ENCODE peak calls at places on chromosomes 5 and 9, in six cellular contexts. A, W, I, K, B and C are unnamed samples. For H3K4me1, the result is how much of the 10 kb centered on the place peaks cover.

GRCh38 chr5:53063791-53064190 is 45.8 kb downstream of the MOCS2 start:
- DNase-seq in A (no peak), W (no peak), I (no peak), K (no peak), B (peak), C (no peak)

GRCh38 chr5:179254638-179255271 is 90.5 kb downstream of the ADAMTS2 start:
- DNase-seq in A (no peak), W (no peak), I (no peak), K (no peak), B (no peak), C (no peak)

GRCh38 chr5:22572941-22573340 is 280.2 kb downstream of the CDH12 start:
- DNase-seq in A (no peak), W (no peak), I (no peak), K (no peak), B (no peak), C (no peak)

GRCh38 chr9:16627967-16628366 is 242.5 kb downstream of the BNC2 start:
- DNase-seq in A (no peak), W (peak), I (peak), K (peak), B (peak), C (no peak)

GRCh38 chr9:133199648-133200321 is 9.3 kb downstream of the OBP2B start:
- DNase-seq in A (no peak), W (no peak), I (no peak), K (peak), B (no peak), C (peak)

GRCh38 chr9:21779397-21779796 is 23.0 kb upstream of the MTAP start:
- DNase-seq in A (no peak), W (no peak), I (no peak), K (no peak), B (no peak), C (no peak)

GRCh38 chr5:173917788-173918786 is 29.9 kb downstream of the CPEB4 start:
- DNase-seq in A (peak), W (peak), I (no peak), K (peak), B (peak), C (no peak)

GRCh38 chr9:97516111-97516510 is 14.6 kb downstream of the TMOD1 start:
- DNase-seq in A (no peak), W (no peak), I (no peak), K (no peak), B (no peak), C (peak)

GRCh38 chr5:435156-435790 is 7.7 kb upstream of the EXOC3 start:
- DNase-seq in A (no peak), W (no peak), I (no peak), K (no peak), B (no peak), C (peak)

GRCh38 chr5:118891252-118891651 is 97.1 kb downstream of the DTWD2 start:
- DNase-seq in A (no peak), W (no peak), I (no peak), K (no peak), B (no peak), C (no peak)

GRCh38 chr5:157612581-157612980 is 37.0 kb upstream of the ADAM19 start:
- DNase-seq in A (no peak), W (no peak), I (no peak), K (no peak), B (no peak), C (no peak)

GRCh38 chr9:123933401-123933800 is 3.5 kb upstream of the DENND1A start:
- DNase-seq in A (peak), W (peak), I (no peak), K (no peak), B (peak), C (no peak)

GRCh38 chr9:131823701-131824146 is 83.8 kb upstream of the RAPGEF1 start:
- DNase-seq in A (no peak), W (no peak), I (no peak), K (no peak), B (no peak), C (no peak)

GRCh38 chr5:116652196-116652729 is 77.6 kb upstream of the SEMA6A start:
- DNase-seq in A (no peak), W (peak), I (peak), K (no peak), B (no peak), C (no peak)

GRCh38 chr5:16540421-16540820 is 74.8 kb upstream of the ZNF622 start:
- DNase-seq in A (no peak), W (peak), I (no peak), K (no peak), B (no peak), C (peak)

GRCh38 chr9:116308070-116308469 is 154.5 kb downstream of the PAPPA start:
- DNase-seq in A (no peak), W (no peak), I (no peak), K (no peak), B (no peak), C (no peak)

GRCh38 chr5:179243333-179243732 is 101.9 kb downstream of the ADAMTS2 start:
- DNase-seq in A (no peak), W (peak), I (no peak), K (peak), B (no peak), C (peak)

GRCh38 chr5:126808619-126809018 is 31.7 kb downstream of the LMNB1 start:
- DNase-seq in A (peak), W (peak), I (no peak), K (no peak), B (peak), C (no peak)

GRCh38 chr9:126108240-126108639 is 218.4 kb upstream of the MVB12B start:
- DNase-seq in A (no peak), W (no peak), I (no peak), K (no peak), B (no peak), C (no peak)

GRCh38 chr5:159504857-159505304 is 174.6 kb upstream of the IL12B start:
- DNase-seq in A (no peak), W (peak), I (peak), K (peak), B (no peak), C (peak)

GRCh38 chr9:79817469-79818004 is 245.8 kb downstream of the TLE4 start:
- DNase-seq in A (no peak), W (no peak), I (no peak), K (peak), B (no peak), C (no peak)

GRCh38 chr9:5897851-5898250 is 7.2 kb downstream of the MLANA start:
- DNase-seq in A (no peak), W (no peak), I (no peak), K (no peak), B (no peak), C (no peak)

GRCh38 chr5:140481758-140482157 is 65.7 kb upstream of the EIF4EBP3 start:
- DNase-seq in A (no peak), W (peak), I (no peak), K (no peak), B (no peak), C (no peak)

GRCh38 chr5:154849791-154850201 is 607 bp downstream of the FAXDC2 start:
- DNase-seq in A (no peak), W (peak), I (no peak), K (no peak), B (no peak), C (no peak)

GRCh38 chr9:70581214-70581966 is 166.9 kb upstream of the KLF9 start:
- DNase-seq in A (no peak), W (no peak), I (no peak), K (no peak), B (no peak), C (peak)

GRCh38 chr9:74777136-74777879 is 110.4 kb downstream of the TRPM6 start:
- DNase-seq in A (peak), W (peak), I (peak), K (peak), B (peak), C (no peak)

GRCh38 chr5:1662559-1663043 is 137.0 kb downstream of the MRPL36 start:
- DNase-seq in A (no peak), W (no peak), I (peak), K (no peak), B (no peak), C (no peak)

GRCh38 chr5:756171-756570 is 28.4 kb downstream of the ZDHHC11B start:
- DNase-seq in A (no peak), W (no peak), I (peak), K (no peak), B (no peak), C (peak)

DNA sequence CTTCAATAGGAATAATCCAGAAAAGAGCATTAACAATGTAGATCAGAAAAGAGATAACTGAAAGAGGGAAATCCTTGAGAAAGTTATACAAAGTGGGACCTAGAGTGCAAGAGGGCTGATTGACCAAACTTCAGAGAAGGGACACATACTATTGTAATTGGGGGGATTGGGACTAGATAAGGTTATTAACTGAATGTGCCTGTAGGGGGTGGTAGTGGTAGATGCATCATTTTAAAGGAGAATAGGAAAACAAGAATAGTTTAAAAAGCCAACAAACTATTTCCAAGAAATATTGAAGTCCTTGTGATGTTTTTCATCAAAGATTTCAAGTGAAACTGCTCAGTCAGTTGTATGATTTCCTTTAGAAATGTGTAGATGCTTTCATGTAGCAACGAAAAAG is 468.5 kb downstream of the TAF11L14 start:
- DNase-seq in A (no peak), W (no peak), I (no peak), K (no peak), B (no peak), C (no peak)
- TF ChIP-seq CTCF in A (no peak), W (no peak), I (no peak), K (no peak), B (no peak), C (no peak)

GRCh38 chr5:111787006-111787405 is 30.0 kb upstream of the NREP start:
- DNase-seq in A (no peak), W (no peak), I (no peak), K (no peak), B (no peak), C (no peak)
- H3K4me3 ChIP-seq in A (no peak), W (no peak), I (no peak), K (no peak), B (no peak), C (no peak)

GRCh38 chr9:8297047-8297446 is 497.5 kb upstream of the DMAC1 start:
- DNase-seq in A (no peak), W (no peak), I (no peak), K (no peak), B (no peak), C (no peak)
- H3K4me1 ChIP-seq in A (under half), W (under half), I (under half), K (under half), B (under half), C (under half)

DNA sequence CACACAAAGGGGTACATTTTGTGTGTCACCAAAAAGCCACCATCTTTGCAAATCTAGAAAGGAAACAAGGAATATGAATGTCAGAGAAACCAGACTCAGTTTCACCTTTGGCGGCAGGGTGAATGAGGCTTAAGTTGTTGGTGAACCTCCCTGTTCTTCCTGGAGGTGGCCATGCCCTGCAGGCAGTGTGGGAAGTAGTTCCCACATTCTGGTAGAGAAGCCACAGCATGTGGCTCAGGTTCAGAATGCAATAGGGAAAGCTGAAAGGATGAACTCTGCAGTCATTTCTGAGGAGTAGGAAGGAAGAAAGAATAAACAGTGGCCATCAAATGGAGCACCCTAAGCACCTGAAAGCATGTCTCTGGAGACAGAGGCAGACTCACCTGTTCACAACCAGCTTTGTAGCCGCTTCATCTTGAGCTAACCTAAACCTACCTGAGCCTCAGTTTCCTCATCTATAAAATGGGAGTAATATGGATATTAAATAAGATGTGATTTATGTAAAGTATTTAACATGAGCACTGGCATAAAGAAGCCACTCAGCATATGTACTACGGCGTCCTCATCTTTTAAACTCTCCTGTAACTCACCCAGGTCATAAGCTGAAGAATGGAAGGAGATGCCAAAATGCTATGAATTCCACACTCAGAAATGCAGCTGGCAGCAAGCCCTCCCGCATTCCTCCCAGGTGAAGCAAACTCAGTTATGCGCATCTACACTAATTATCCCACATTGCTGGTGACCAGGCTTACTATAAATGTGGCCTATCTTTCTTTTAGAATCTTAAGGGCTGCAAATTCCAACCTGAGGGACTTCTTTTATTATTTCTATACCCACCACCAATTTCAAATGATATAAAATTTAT is 86.0 kb downstream of the ZNF608 start:
- DNase-seq in A (no peak), W (peak), I (peak), K (no peak), B (no peak), C (no peak)
- TF ChIP-seq CTCF in A (no peak), W (no peak), I (no peak), K (no peak), B (no peak), C (no peak)

GRCh38 chr5:132825165-132825823 is 5.2 kb downstream of the SHROOM1 start:
- DNase-seq in A (no peak), W (no peak), I (no peak), K (no peak), B (no peak), C (peak)
- H3K4me3 ChIP-seq in A (no peak), W (no peak), I (no peak), K (no peak), B (no peak), C (peak)

GRCh38 chr5:74636552-74636951 is 4.0 kb downstream of the ENC1 start:
- DNase-seq in A (no peak), W (no peak), I (no peak), K (peak), B (no peak), C (no peak)

GRCh38 chr5:74633710-74634109 is 6.8 kb downstream of the ENC1 start:
- DNase-seq in A (no peak), W (no peak), I (no peak), K (no peak), B (no peak), C (no peak)

GRCh38 chr5:74632947-74633356 is 7.6 kb downstream of the ENC1 start:
- DNase-seq in A (no peak), W (peak), I (no peak), K (no peak), B (peak), C (no peak)

GRCh38 chr5:74636149-74636548 is 4.4 kb downstream of the ENC1 start:
- DNase-seq in A (no peak), W (no peak), I (no peak), K (no peak), B (no peak), C (no peak)

GRCh38 chr5:74634611-74635286 is 5.8 kb downstream of the ENC1 start:
- DNase-seq in A (no peak), W (no peak), I (no peak), K (no peak), B (no peak), C (no peak)
- H3K4me1 ChIP-seq in A (half or more), W (under half), I (under half), K (under half), B (half or more), C (under half)

GRCh38 chr5:172490739-172491461 is 36.6 kb upstream of the SH3PXD2B start:
- DNase-seq in A (no peak), W (no peak), I (no peak), K (no peak), B (no peak), C (no peak)
- TF ChIP-seq CTCF in A (no peak), W (no peak), I (no peak), K (no peak), B (no peak), C (no peak)